ENCODE peak calls at places on chromosomes 12 and 14, in ten cellular contexts. Z, R, L, Y, O, G, Q, F, W and K are unnamed samples.
A peak's percentile ranks its signal among the peaks of the same experiment; 100 is the strongest.

GRCh38 chr14:100213587-100213955 is 25.4 kb upstream of the YY1 start:
- DNase-seq in G (no peak), W (no peak), Z (no peak), L (no peak), O (no peak), R (no peak), F (no peak), Q (no peak), Y (no peak), K (no peak)

GRCh38 chr12:76942276-76942675 is 63.5 kb upstream of the CSRP2 start:
- DNase-seq in Q (no peak), F (peak; percentile 22), G (no peak), Y (peak; percentile 90), Z (peak; percentile 18), R (no peak), W (no peak), L (no peak), O (no peak), K (peak; percentile 45)

GRCh38 chr12:5691943-5692342 is 253.1 kb downstream of the ANO2 start:
- DNase-seq in W (no peak), G (no peak), Q (no peak), Z (no peak), O (no peak), F (no peak), Y (peak; percentile 42), R (no peak), L (no peak), K (no peak)

GRCh38 chr12:14765398-14765797 is 37.9 kb downstream of the WBP11 start:
- DNase-seq in R (no peak), O (no peak), Q (no peak), W (no peak), Y (no peak), L (no peak), Z (no peak), G (no peak), F (no peak), K (no peak)

GRCh38 chr12:55132816-55133215 is 6.6 kb downstream of the OR9K2 start:
- DNase-seq in L (no peak), R (no peak), G (no peak), F (no peak), Y (no peak), Z (no peak), O (no peak), W (no peak), Q (no peak), K (no peak)

GRCh38 chr12:32198555-32198954 is 91.9 kb downstream of the BICD1 start:
- DNase-seq in G (no peak), R (peak; percentile 15), L (no peak), Q (no peak), W (no peak), Y (peak; percentile 13), Z (no peak), F (no peak), O (no peak), K (no peak)

GRCh38 chr12:100234591-100235304 is 32.1 kb downstream of the DEPDC4 start:
- DNase-seq in L (peak; percentile 37), R (peak; percentile 71), Q (no peak), Y (peak; percentile 65), G (no peak), F (peak; percentile 83), Z (peak; percentile 29), O (no peak), W (peak; percentile 38), K (peak; percentile 31)

GRCh38 chr12:29611906-29612305 is 114.4 kb upstream of the OVCH1 start:
- DNase-seq in G (no peak), Z (no peak), F (peak; percentile 80), O (no peak), Y (no peak), R (peak; percentile 92), L (peak; percentile 53), W (no peak), Q (no peak), K (no peak)

GRCh38 chr12:11719678-11720099 is 70.2 kb downstream of the ETV6 start:
- DNase-seq in L (peak; percentile 83), Y (peak; percentile 91), Q (peak; percentile 66), G (peak; percentile 53), W (peak; percentile 58), Z (no peak), R (peak; percentile 87), F (peak; percentile 79), O (no peak), K (peak; percentile 85)

GRCh38 chr12:64875186-64875585 is 50.7 kb downstream of the TBC1D30 start:
- DNase-seq in O (no peak), W (no peak), G (no peak), R (no peak), Y (no peak), L (no peak), Q (no peak), F (no peak), Z (no peak), K (no peak)

GRCh38 chr12:112252184-112252583 is 126.8 kb downstream of the TRAFD1 start:
- DNase-seq in O (no peak), G (no peak), Y (no peak), Z (no peak), L (peak; percentile 36), F (peak; percentile 38), R (peak; percentile 57), W (no peak), Q (no peak), K (no peak)

GRCh38 chr14:75182820-75183219 is 6.4 kb upstream of the TMED10 start:
- DNase-seq in Q (no peak), R (peak; percentile 92), G (no peak), F (peak; percentile 87), W (no peak), Y (peak; percentile 87), O (no peak), L (no peak), Z (peak; percentile 71), K (no peak)

GRCh38 chr14:51442513-51443175 is 202.6 kb downstream of the TMX1 start:
- DNase-seq in Q (no peak), W (no peak), Z (peak; percentile 89), L (peak; percentile 96), Y (peak; percentile 98), O (no peak), R (peak; percentile 97), F (peak; percentile 99), G (no peak), K (peak; percentile 94)

GRCh38 chr12:90024261-90024660 is 315.6 kb upstream of the ATP2B1 start:
- DNase-seq in W (no peak), R (peak; percentile 23), G (no peak), F (peak; percentile 14), Z (peak; percentile 63), Q (no peak), O (no peak), L (no peak), Y (peak; percentile 85), K (peak; percentile 57)

GRCh38 chr14:55094630-55095157 is 34.4 kb upstream of the LGALS3 start:
- DNase-seq in Q (no peak), R (no peak), O (no peak), L (no peak), Y (no peak), Z (no peak), G (no peak), F (no peak), W (no peak), K (no peak)

GRCh38 chr12:2893007-2893406 is 2.3 kb downstream of the TULP3 start:
- DNase-seq in G (no peak), R (peak; percentile 84), O (peak; percentile 10), Q (no peak), L (no peak), F (peak; percentile 95), Z (peak; percentile 86), W (no peak), Y (peak; percentile 94), K (peak; percentile 47)

GRCh38 chr14:61127099-61127498 is 146.1 kb downstream of the SLC38A6 start:
- DNase-seq in O (no peak), Z (no peak), R (no peak), G (no peak), F (no peak), Q (no peak), L (no peak), W (no peak), Y (no peak), K (no peak)

GRCh38 chr14:94575730-94576585 is 5.3 kb upstream of the SERPINA5 start:
- DNase-seq in F (peak; percentile 67), R (peak; percentile 80), Z (no peak), Q (no peak), O (no peak), L (peak; percentile 80), W (no peak), Y (peak; percentile 87), G (no peak), K (no peak)
- TF ChIP-seq CTCF in F (no peak), R (no peak), Z (no peak), Q (no peak), O (no peak), L (no peak), W (no peak), Y (no peak), G (no peak), K (no peak)

GRCh38 chr12:52655720-52656124 is 3.7 kb upstream of the KRT2 start:
- DNase-seq in Z (no peak), W (no peak), Q (no peak), R (no peak), G (no peak), O (no peak), F (no peak), L (no peak), Y (no peak), K (no peak)
- H3K4me3 ChIP-seq in Z (no peak overlapping the region), W (no peak overlapping the region), Q (no peak overlapping the region), R (no peak overlapping the region), G (no peak overlapping the region), O (no peak overlapping the region), F (no peak overlapping the region), L (no peak overlapping the region), Y (no peak overlapping the region), K (no peak overlapping the region)

GRCh38 chr12:114360485-114360884 is 45.5 kb downstream of the TBX5 start:
- DNase-seq in L (no peak), Z (no peak), W (no peak), R (no peak), G (no peak), O (no peak), F (no peak), Y (no peak), Q (no peak), K (no peak)

DNA sequence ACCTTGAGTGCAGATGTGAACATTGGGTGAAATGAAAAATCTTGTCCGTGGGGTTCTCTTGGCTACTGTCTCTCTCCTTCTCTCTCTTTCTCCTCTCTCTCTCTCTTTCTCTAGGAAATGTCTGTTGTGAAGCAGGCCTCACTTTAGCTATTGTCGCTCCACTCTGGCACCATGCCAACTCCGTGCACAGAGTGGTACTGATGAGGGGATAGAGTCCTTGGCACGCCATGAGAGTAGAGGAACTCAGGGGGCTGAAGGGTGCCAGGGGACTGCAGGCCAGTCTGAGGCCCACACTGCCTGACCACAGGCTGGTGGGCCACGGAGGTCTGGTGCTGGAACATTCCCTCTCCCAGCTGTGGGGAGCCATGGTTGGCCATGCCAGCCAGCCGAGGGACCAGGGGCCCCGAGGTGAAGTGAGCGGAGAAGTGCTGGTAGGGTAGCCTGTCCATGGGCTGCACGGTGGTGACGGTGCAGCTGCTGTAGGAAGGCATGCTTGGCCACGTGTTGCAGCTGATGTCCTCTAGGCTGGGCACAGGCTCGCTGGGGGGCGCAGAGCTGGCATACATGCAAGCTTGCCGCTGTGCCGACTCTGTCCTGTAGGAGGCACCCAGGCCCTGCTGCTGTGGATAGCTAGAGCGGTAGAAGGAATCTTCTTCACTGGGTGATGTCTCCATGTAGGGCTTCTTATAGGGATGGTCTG is 50.4 kb downstream of the TBX5 start:
- DNase-seq in L (no peak), Z (no peak), F (no peak), W (peak; percentile 19), R (peak; percentile 15), Q (peak; percentile 50), O (no peak), G (no peak), Y (no peak), K (no peak)
- TF ChIP-seq CTCF in L (no peak), Z (peak; percentile 12), F (no peak), W (no peak), R (peak; percentile 19), Q (peak; percentile 42), O (no peak), G (no peak), Y (no peak), K (no peak)

GRCh38 chr12:1246637-1247036 is 255.6 kb downstream of the ERC1 start:
- DNase-seq in Q (no peak), Z (peak; percentile 18), G (no peak), F (peak; percentile 22), Y (peak; percentile 46), O (no peak), R (peak; percentile 1), W (no peak), L (no peak), K (no peak)
- H3K4me3 ChIP-seq in Q (no peak overlapping the region), Z (no peak overlapping the region), G (no peak overlapping the region), F (no peak overlapping the region), Y (no peak overlapping the region), O (no peak overlapping the region), R (no peak overlapping the region), W (no peak overlapping the region), L (no peak overlapping the region), K (no peak overlapping the region)